ENCODE peak calls at places on chromosome 20, in seven cellular contexts. M is colonic mucosa, B is brain microvascular endothelial cell, Y is PC-9, K is epithelial cell of esophagus, Q is neural crest cell, P is sigmoid colon. I is an unnamed sample.
A peak's percentile ranks its signal among the peaks of the same experiment; 100 is the strongest.

GRCh38 chr20:57179265-57179664 is 87.2 kb downstream of the BMP7 start:
- DNase-seq in Q (no peak), Y (no peak), P (no peak), B (no peak), M (no peak), K (peak; percentile 52), I (no peak)

GRCh38 chr20:46087161-46087560 is 2.6 kb downstream of the NCOA5 start:
- DNase-seq in Y (no peak), Q (no peak), K (no peak), B (no peak), M (no peak), P (no peak), I (peak; percentile 39)

GRCh38 chr20:3103369-3104032 is 19.0 kb upstream of the AVP start:
- DNase-seq in Q (no peak), B (no peak), Y (no peak), K (peak; percentile 57), P (no peak), M (no peak), I (no peak)

GRCh38 chr20:3798908-3799248 is 2.8 kb downstream of the CDC25B start:
- DNase-seq in M (no peak), Y (no peak), Q (no peak), B (no peak), P (no peak), K (no peak), I (no peak)

GRCh38 chr20:59055302-59055701 is 12.7 kb upstream of the PRELID3B start:
- DNase-seq in Q (no peak), K (peak; percentile 50), Y (no peak), P (no peak), B (no peak), M (no peak), I (peak; percentile 47)

GRCh38 chr20:45315672-45316071 is 7.6 kb upstream of the MATN4 start:
- DNase-seq in Y (no peak), P (no peak), K (no peak), M (no peak), B (no peak), Q (no peak), I (no peak)

GRCh38 chr20:18191336-18191735 is 53.7 kb downstream of the KAT14 start:
- DNase-seq in Q (no peak), P (no peak), Y (no peak), M (no peak), B (no peak), K (no peak), I (no peak)

GRCh38 chr20:15827628-15828027 is 745.6 kb downstream of the KIF16B start:
- DNase-seq in Y (no peak), B (no peak), M (no peak), K (no peak), P (no peak), Q (no peak), I (no peak)

GRCh38 chr20:31517373-31517772 is 3.1 kb downstream of the HM13 start:
- DNase-seq in B (peak; percentile 45), Y (peak; percentile 51), K (peak; percentile 68), Q (peak; percentile 23), M (peak; percentile 68), P (no peak), I (peak; percentile 62)

GRCh38 chr20:3248167-3248992 is 9.4 kb upstream of the SLC4A11 start:
- DNase-seq in Q (peak; percentile 10), K (peak; percentile 18), M (no peak), P (no peak), B (no peak), Y (peak; percentile 31), I (peak; percentile 29)

GRCh38 chr20:4942336-4942735 is 59.0 kb downstream of the SLC23A2 start:
- DNase-seq in Y (peak; percentile 4), P (no peak), M (no peak), B (no peak), K (no peak), Q (no peak), I (no peak)

GRCh38 chr20:49219924-49220831 is 962 bp downstream of the DDX27 start:
- DNase-seq in K (no peak), M (no peak), Q (no peak), Y (no peak), B (no peak), P (no peak), I (no peak)

GRCh38 chr20:58366016-58366415 is 23.0 kb upstream of the VAPB start:
- DNase-seq in P (no peak), Q (no peak), K (no peak), Y (no peak), B (no peak), M (no peak), I (no peak)

GRCh38 chr20:26134606-26135005 is 438.0 kb upstream of the ZNF337 start:
- DNase-seq in K (no peak), Y (no peak), P (no peak), Q (no peak), M (no peak), B (no peak), I (no peak)

GRCh38 chr20:35602851-35603495 is 12.7 kb upstream of the SPAG4 start:
- DNase-seq in Y (no peak), P (peak; percentile 50), K (no peak), B (no peak), Q (no peak), M (no peak), I (no peak)

GRCh38 chr20:35600176-35600995 is 15.2 kb upstream of the SPAG4 start:
- DNase-seq in Y (no peak), K (no peak), B (no peak), P (peak; percentile 57), Q (no peak), M (no peak), I (no peak)

GRCh38 chr20:35599776-35600120 is 15.9 kb upstream of the SPAG4 start:
- DNase-seq in P (no peak), K (no peak), B (no peak), Q (no peak), Y (no peak), M (no peak), I (no peak)

GRCh38 chr20:35601990-35602389 is 13.6 kb upstream of the SPAG4 start:
- DNase-seq in M (no peak), K (no peak), Q (no peak), P (peak; percentile 65), B (no peak), Y (no peak), I (no peak)

GRCh38 chr20:35601021-35601973 is 14.3 kb upstream of the SPAG4 start:
- DNase-seq in P (peak; percentile 91), K (peak; percentile 83), B (peak; percentile 51), Y (no peak), Q (peak; percentile 56), M (peak; percentile 83), I (peak; percentile 76)
- TF ChIP-seq CTCF in P (peak; percentile 25), K (peak; percentile 44), B (peak; percentile 58), Y (no peak), Q (peak; percentile 51), M (peak; percentile 30), I (peak; percentile 34)

GRCh38 chr20:63183422-63184146 is 32.3 kb downstream of the YTHDF1 start:
- DNase-seq in K (peak; percentile 57), B (peak; percentile 25), Y (peak; percentile 69), M (peak; percentile 37), Q (peak; percentile 46), P (no peak), I (peak; percentile 24)
- TF ChIP-seq CTCF in K (peak; percentile 89), B (peak; percentile 95), Y (peak; percentile 97), M (peak; percentile 80), Q (peak; percentile 80), P (peak; percentile 58), I (peak; percentile 80)

DNA sequence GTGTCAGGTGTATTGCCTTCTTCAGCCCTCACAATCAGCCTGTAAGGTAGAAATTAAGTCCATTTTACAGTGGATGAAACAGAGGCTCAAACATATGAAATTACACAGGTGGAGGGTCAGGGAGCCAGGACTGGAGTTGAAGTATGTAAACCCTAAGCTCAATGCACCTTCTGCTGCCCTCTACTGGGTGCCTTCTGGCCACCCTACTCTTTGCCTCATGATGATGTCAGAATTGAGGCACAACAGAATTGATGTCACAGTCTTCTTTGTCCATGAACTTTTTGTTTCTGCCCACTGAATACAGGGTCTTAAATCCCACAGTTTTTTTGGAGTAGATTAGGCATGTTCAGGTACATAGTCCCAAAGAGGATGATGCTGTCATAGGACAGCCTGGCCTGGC is 400.8 kb upstream of the CHD6 start:
- DNase-seq in M (no peak), Q (no peak), Y (no peak), B (no peak), P (no peak), K (no peak), I (no peak)
- TF ChIP-seq CTCF in M (no peak), Q (peak; percentile 38), Y (no peak), B (no peak), P (no peak), K (no peak), I (no peak)

GRCh38 chr20:38932457-38933120 is 6.4 kb downstream of the FAM83D start:
- DNase-seq in K (peak; percentile 78), M (no peak), P (no peak), B (peak; percentile 26), Y (no peak), Q (no peak), I (peak; percentile 92)

GRCh38 chr20:38937000-38937399 is 10.8 kb downstream of the FAM83D start:
- DNase-seq in K (no peak), B (no peak), M (no peak), Y (no peak), P (no peak), Q (no peak), I (no peak)

GRCh38 chr20:38935967-38936407 is 9.8 kb downstream of the FAM83D start:
- DNase-seq in P (no peak), Y (no peak), Q (no peak), M (no peak), B (no peak), K (peak; percentile 92), I (peak; percentile 14)

GRCh38 chr20:38934530-38934929 is 8.3 kb downstream of the FAM83D start:
- DNase-seq in K (peak; percentile 76), B (no peak), P (no peak), M (no peak), Q (no peak), Y (no peak), I (peak; percentile 16)

DNA sequence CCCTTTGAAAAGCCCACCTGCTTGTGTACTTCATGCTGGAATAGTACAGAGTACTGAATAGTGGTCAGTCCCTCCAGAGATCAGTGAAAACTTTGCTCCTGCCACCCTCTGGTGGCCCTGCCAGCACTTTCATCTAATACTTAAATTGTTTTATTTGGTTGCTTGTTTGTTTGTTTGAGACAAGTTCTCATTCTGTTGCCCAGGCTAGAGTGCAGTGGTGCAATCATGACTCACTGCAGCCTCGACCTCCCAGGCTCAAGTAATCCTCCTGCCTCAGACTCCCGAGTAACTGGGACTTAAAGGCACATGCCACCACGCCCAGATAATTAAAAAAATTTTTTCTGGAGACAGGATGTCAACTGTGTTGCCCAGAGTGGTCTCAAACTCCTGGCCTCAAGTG is 9.1 kb downstream of the FAM83D start:
- DNase-seq in K (peak; percentile 55), Q (no peak), M (no peak), Y (no peak), B (peak; percentile 30), P (no peak), I (peak; percentile 53)
- TF ChIP-seq CTCF in K (peak; percentile 40), Q (peak; percentile 26), M (no peak), Y (peak; percentile 55), B (peak; percentile 52), P (no peak), I (peak; percentile 29)

GRCh38 chr20:32761831-32762753 is at the start of gene DNMT3B:
- DNase-seq in Y (peak; percentile 90), P (peak; percentile 83), Q (peak; percentile 86), M (peak; percentile 83), B (peak; percentile 48), K (peak; percentile 49), I (peak; percentile 71)
- TF ChIP-seq CTCF in Y (no peak), P (no peak), Q (peak; percentile 54), M (no peak), B (no peak), K (no peak), I (no peak)